ENCODE peak calls at places on chromosome 5, in ten cellular contexts. A is stimulated activated CD4-positive, alpha-beta T cell treated with anti-CD3 and anti-CD28 coated beads, Interleukin-4, amount 100 ng/mL, for 1 hour; W is Calu3; M is ELR; E is endothelial cell; K is AG08396; L is progenitor cell of endocrine pancreas; P is activated naive CD4-positive, alpha-beta T cell treated with anti-CD3 and anti-CD28 coated beads, Interleukin-2, amount 50 U/mL, for 16 hours; Q is activated T-cell treated with anti-CD3 and anti-CD28 coated beads for 4 hours; D is adrenal gland. T is an unnamed sample.
A peak's percentile ranks its signal among the peaks of the same experiment; 100 is the strongest.

GRCh38 chr5:158637039-158637438 is 462.7 kb downstream of the EBF1 start:
- DNase-seq in D (no peak), P (no peak), M (no peak), Q (no peak), A (no peak), L (no peak), E (no peak), W (no peak), K (no peak), T (no peak)

GRCh38 chr5:5298068-5298633 is 124.3 kb upstream of the ICE1 start:
- DNase-seq in K (no peak), M (no peak), Q (no peak), E (no peak), L (no peak), A (no peak), D (no peak), P (no peak), W (no peak), T (no peak)

GRCh38 chr5:33362915-33363314 is 77.8 kb upstream of the TARS1 start:
- DNase-seq in E (peak; percentile 8), A (no peak), Q (no peak), W (no peak), P (no peak), L (no peak), K (no peak), M (no peak), D (peak; percentile 71), T (no peak)

GRCh38 chr5:10162468-10162867 is 87.2 kb downstream of the ATPSCKMT start:
- DNase-seq in D (no peak), E (no peak), M (no peak), Q (no peak), K (no peak), W (no peak), A (no peak), P (no peak), L (no peak), T (no peak)

GRCh38 chr5:14267166-14267838 is 124.2 kb downstream of the TRIO start:
- DNase-seq in W (no peak), P (no peak), K (no peak), A (no peak), D (no peak), M (peak; percentile 66), L (no peak), Q (no peak), E (no peak), T (peak; percentile 35)

GRCh38 chr5:109916481-109917153 is 226.9 kb downstream of the MAN2A1 start:
- DNase-seq in M (no peak), E (no peak), Q (no peak), A (no peak), W (no peak), K (no peak), P (no peak), L (no peak), D (no peak), T (no peak)

GRCh38 chr5:74866653-74867162 is 521 bp upstream of the FAM169A start:
- DNase-seq in A (no peak), W (peak; percentile 28), Q (no peak), D (no peak), E (peak; percentile 38), P (no peak), M (peak; percentile 18), L (peak; percentile 28), K (no peak), T (no peak)

GRCh38 chr5:166710275-166710674 is 1581.2 kb upstream of the WWC1 start:
- DNase-seq in K (no peak), A (no peak), E (no peak), Q (no peak), P (no peak), M (no peak), L (no peak), D (no peak), W (no peak), T (no peak)

GRCh38 chr5:96043471-96043870 is 81.8 kb upstream of the ELL2 start:
- DNase-seq in L (no peak), K (no peak), P (no peak), W (no peak), E (no peak), M (no peak), D (no peak), Q (no peak), A (no peak), T (no peak)

GRCh38 chr5:181205735-181206401 is 872 bp upstream of the TRIM7 start:
- DNase-seq in K (no peak), Q (no peak), D (peak; percentile 59), W (no peak), A (peak; percentile 39), E (no peak), M (peak; percentile 33), L (no peak), P (peak; percentile 53), T (no peak)

GRCh38 chr5:143624465-143624864 is 187.5 kb upstream of the HMHB1 start:
- DNase-seq in L (no peak), D (no peak), P (no peak), M (no peak), K (no peak), A (no peak), W (no peak), E (no peak), Q (no peak), T (no peak)

GRCh38 chr5:179696605-179697004 is 2.2 kb upstream of the CANX start:
- DNase-seq in P (no peak), Q (no peak), K (no peak), W (no peak), E (no peak), D (no peak), L (no peak), M (no peak), A (no peak), T (no peak)

GRCh38 chr5:151023047-151023615 is 2.7 kb downstream of the GPX3 start:
- DNase-seq in Q (no peak), E (no peak), D (peak; percentile 95), M (no peak), W (no peak), L (no peak), K (peak; percentile 75), A (no peak), P (no peak), T (no peak)

GRCh38 chr5:137176126-137176525 is 323.0 kb downstream of the SPOCK1 start:
- DNase-seq in M (no peak), Q (no peak), A (no peak), W (no peak), K (no peak), P (no peak), L (no peak), D (no peak), E (no peak), T (no peak)

GRCh38 chr5:126365446-126366198 is 57.6 kb upstream of the GRAMD2B start:
- DNase-seq in A (no peak), W (no peak), E (no peak), K (no peak), Q (no peak), P (no peak), L (no peak), D (no peak), M (no peak), T (no peak)

GRCh38 chr5:138990986-138991645 is 116.0 kb upstream of the LRRTM2 start:
- DNase-seq in W (no peak), A (no peak), P (no peak), D (peak; percentile 20), E (no peak), Q (no peak), L (no peak), K (no peak), M (no peak), T (no peak)